ENCODE peak calls at places on chromosomes 3 and 15, in nine cellular contexts. One of them, this sample, is unnamed.
A peak's percentile ranks its signal among the peaks of the same experiment; 100 is the strongest.

GRCh38 chr3:107633327-107634141 is 110.8 kb downstream of the BBX start:
- DNase-seq in iPS DF 6.9: no peak
- DNase-seq in right atrium auricular region: no peak
- DNase-seq in stomach: no peak
- DNase-seq in hepatocyte: no peak
- DNase-seq in H7: no peak
- DNase-seq in HCT116: no peak
- DNase-seq in transverse colon: no peak
- DNase-seq in GM12864: peak; percentile 42
- DNase-seq in this sample: no peak

GRCh38 chr3:71488391-71488809 is 95.1 kb downstream of the FOXP1 start:
- DNase-seq in stomach: no peak
- DNase-seq in transverse colon: no peak
- DNase-seq in HCT116: no peak
- DNase-seq in GM12864: no peak
- DNase-seq in right atrium auricular region: no peak
- DNase-seq in hepatocyte: no peak
- DNase-seq in H7: no peak
- DNase-seq in iPS DF 6.9: no peak
- DNase-seq in this sample: no peak

GRCh38 chr3:54065140-54065539 is 57.2 kb upstream of the CACNA2D3 start:
- DNase-seq in HCT116: no peak
- DNase-seq in hepatocyte: no peak
- DNase-seq in GM12864: no peak
- DNase-seq in transverse colon: no peak
- DNase-seq in stomach: no peak
- DNase-seq in right atrium auricular region: no peak
- DNase-seq in H7: no peak
- DNase-seq in iPS DF 6.9: no peak
- DNase-seq in this sample: no peak

GRCh38 chr3:39644176-39644575 is 165.2 kb upstream of the MYRIP start:
- DNase-seq in iPS DF 6.9: no peak
- DNase-seq in H7: no peak
- DNase-seq in hepatocyte: no peak
- DNase-seq in GM12864: no peak
- DNase-seq in HCT116: no peak
- DNase-seq in transverse colon: no peak
- DNase-seq in right atrium auricular region: no peak
- DNase-seq in stomach: no peak
- DNase-seq in this sample: no peak

GRCh38 chr15:59444980-59445500 is 7.1 kb downstream of the FAM81A start:
- DNase-seq in GM12864: no peak
- DNase-seq in H7: no peak
- DNase-seq in transverse colon: no peak
- DNase-seq in right atrium auricular region: no peak
- DNase-seq in iPS DF 6.9: no peak
- DNase-seq in hepatocyte: no peak
- DNase-seq in stomach: no peak
- DNase-seq in HCT116: no peak
- DNase-seq in this sample: no peak

GRCh38 chr3:140338916-140339315 is 338.9 kb upstream of the TRIM42 start:
- DNase-seq in stomach: no peak
- DNase-seq in iPS DF 6.9: no peak
- DNase-seq in right atrium auricular region: no peak
- DNase-seq in H7: no peak
- DNase-seq in hepatocyte: no peak
- DNase-seq in transverse colon: no peak
- DNase-seq in GM12864: no peak
- DNase-seq in HCT116: no peak
- DNase-seq in this sample: no peak

GRCh38 chr3:188734395-188734794 is 437.4 kb upstream of the TPRG1 start:
- DNase-seq in iPS DF 6.9: no peak
- DNase-seq in HCT116: no peak
- DNase-seq in H7: no peak
- DNase-seq in stomach: peak; percentile 33
- DNase-seq in right atrium auricular region: no peak
- DNase-seq in transverse colon: peak; percentile 14
- DNase-seq in GM12864: no peak
- DNase-seq in hepatocyte: no peak
- DNase-seq in this sample: no peak

GRCh38 chr15:66698318-66698961 is 3.6 kb upstream of the SMAD6 start:
- DNase-seq in stomach: peak; percentile 77
- DNase-seq in right atrium auricular region: peak; percentile 76
- DNase-seq in H7: peak; percentile 82
- DNase-seq in hepatocyte: peak; percentile 91
- DNase-seq in GM12864: no peak
- DNase-seq in HCT116: peak; percentile 61
- DNase-seq in transverse colon: peak; percentile 76
- DNase-seq in iPS DF 6.9: no peak
- DNase-seq in this sample: peak; percentile 44

GRCh38 chr3:64716110-64716509 is 28.3 kb upstream of the ADAMTS9 start:
- DNase-seq in stomach: no peak
- DNase-seq in iPS DF 6.9: no peak
- DNase-seq in right atrium auricular region: no peak
- DNase-seq in hepatocyte: no peak
- DNase-seq in transverse colon: no peak
- DNase-seq in HCT116: no peak
- DNase-seq in H7: no peak
- DNase-seq in GM12864: no peak
- DNase-seq in this sample: no peak

GRCh38 chr3:39147711-39148115 is 5.7 kb downstream of the CSRNP1 start:
- DNase-seq in iPS DF 6.9: no peak
- DNase-seq in stomach: no peak
- DNase-seq in transverse colon: peak; percentile 65
- DNase-seq in right atrium auricular region: peak; percentile 70
- DNase-seq in hepatocyte: peak; percentile 63
- DNase-seq in GM12864: no peak
- DNase-seq in HCT116: no peak
- DNase-seq in H7: peak; percentile 53
- DNase-seq in this sample: no peak

GRCh38 chr3:129512595-129512994 is 15.8 kb upstream of the RHO start:
- DNase-seq in HCT116: no peak
- DNase-seq in hepatocyte: no peak
- DNase-seq in stomach: no peak
- DNase-seq in GM12864: no peak
- DNase-seq in H7: no peak
- DNase-seq in right atrium auricular region: no peak
- DNase-seq in transverse colon: no peak
- DNase-seq in iPS DF 6.9: no peak
- DNase-seq in this sample: no peak

GRCh38 chr15:86316216-86316615 is 236.5 kb downstream of the AGBL1 start:
- DNase-seq in H7: no peak
- DNase-seq in right atrium auricular region: no peak
- DNase-seq in transverse colon: no peak
- DNase-seq in hepatocyte: no peak
- DNase-seq in HCT116: no peak
- DNase-seq in stomach: no peak
- DNase-seq in GM12864: no peak
- DNase-seq in iPS DF 6.9: no peak
- DNase-seq in this sample: no peak

GRCh38 chr3:110362756-110363155 is 708.9 kb upstream of the NECTIN3 start:
- DNase-seq in hepatocyte: no peak
- DNase-seq in GM12864: no peak
- DNase-seq in iPS DF 6.9: no peak
- DNase-seq in HCT116: no peak
- DNase-seq in stomach: no peak
- DNase-seq in transverse colon: no peak
- DNase-seq in right atrium auricular region: no peak
- DNase-seq in H7: no peak
- DNase-seq in this sample: no peak

GRCh38 chr3:40044487-40044886 is 235.1 kb downstream of the MYRIP start:
- DNase-seq in GM12864: no peak
- DNase-seq in transverse colon: no peak
- DNase-seq in H7: no peak
- DNase-seq in hepatocyte: no peak
- DNase-seq in stomach: no peak
- DNase-seq in right atrium auricular region: no peak
- DNase-seq in iPS DF 6.9: no peak
- DNase-seq in HCT116: no peak
- DNase-seq in this sample: no peak

GRCh38 chr3:107212709-107213664 is 164.3 kb upstream of the CCDC54 start:
- DNase-seq in hepatocyte: no peak
- DNase-seq in stomach: no peak
- DNase-seq in GM12864: no peak
- DNase-seq in right atrium auricular region: no peak
- DNase-seq in HCT116: no peak
- DNase-seq in H7: no peak
- DNase-seq in iPS DF 6.9: no peak
- DNase-seq in transverse colon: no peak
- DNase-seq in this sample: no peak

GRCh38 chr3:38805765-38806386 is 10.1 kb downstream of the SCN10A start:
- DNase-seq in stomach: no peak
- DNase-seq in iPS DF 6.9: peak; percentile 66
- DNase-seq in right atrium auricular region: no peak
- DNase-seq in H7: peak; percentile 70
- DNase-seq in GM12864: peak; percentile 1
- DNase-seq in hepatocyte: peak; percentile 88
- DNase-seq in HCT116: peak; percentile 46
- DNase-seq in transverse colon: peak; percentile 18
- DNase-seq in this sample: peak; percentile 58

GRCh38 chr3:48598323-48599076 is 3.4 kb upstream of the COL7A1 start:
- DNase-seq in GM12864: no peak
- DNase-seq in transverse colon: peak; percentile 41
- DNase-seq in right atrium auricular region: peak; percentile 69
- DNase-seq in H7: no peak
- DNase-seq in stomach: no peak
- DNase-seq in HCT116: no peak
- DNase-seq in hepatocyte: peak; percentile 83
- DNase-seq in iPS DF 6.9: no peak
- DNase-seq in this sample: peak; percentile 7

GRCh38 chr3:195895078-195895899 is 13.1 kb downstream of the TNK2 start:
- DNase-seq in stomach: peak; percentile 52
- DNase-seq in H7: peak; percentile 89
- DNase-seq in hepatocyte: peak; percentile 79
- DNase-seq in right atrium auricular region: no peak
- DNase-seq in HCT116: peak; percentile 37
- DNase-seq in transverse colon: peak; percentile 65
- DNase-seq in iPS DF 6.9: no peak
- DNase-seq in GM12864: no peak
- DNase-seq in this sample: no peak

GRCh38 chr15:100972975-100973350 is 53.8 kb downstream of the LRRK1 start:
- DNase-seq in stomach: no peak
- DNase-seq in HCT116: no peak
- DNase-seq in H7: peak; percentile 73
- DNase-seq in iPS DF 6.9: no peak
- DNase-seq in right atrium auricular region: no peak
- DNase-seq in GM12864: no peak
- DNase-seq in hepatocyte: no peak
- DNase-seq in transverse colon: no peak
- DNase-seq in this sample: no peak

GRCh38 chr15:100975043-100975442 is 55.9 kb downstream of the LRRK1 start:
- DNase-seq in H7: no peak
- DNase-seq in HCT116: no peak
- DNase-seq in right atrium auricular region: no peak
- DNase-seq in hepatocyte: no peak
- DNase-seq in GM12864: no peak
- DNase-seq in transverse colon: no peak
- DNase-seq in iPS DF 6.9: no peak
- DNase-seq in stomach: no peak
- DNase-seq in this sample: no peak

GRCh38 chr15:100968043-100968966 is 49.1 kb downstream of the LRRK1 start:
- DNase-seq in right atrium auricular region: no peak
- DNase-seq in stomach: no peak
- DNase-seq in transverse colon: no peak
- DNase-seq in GM12864: no peak
- DNase-seq in H7: no peak
- DNase-seq in hepatocyte: no peak
- DNase-seq in iPS DF 6.9: no peak
- DNase-seq in HCT116: no peak
- DNase-seq in this sample: peak; percentile 6

DNA sequence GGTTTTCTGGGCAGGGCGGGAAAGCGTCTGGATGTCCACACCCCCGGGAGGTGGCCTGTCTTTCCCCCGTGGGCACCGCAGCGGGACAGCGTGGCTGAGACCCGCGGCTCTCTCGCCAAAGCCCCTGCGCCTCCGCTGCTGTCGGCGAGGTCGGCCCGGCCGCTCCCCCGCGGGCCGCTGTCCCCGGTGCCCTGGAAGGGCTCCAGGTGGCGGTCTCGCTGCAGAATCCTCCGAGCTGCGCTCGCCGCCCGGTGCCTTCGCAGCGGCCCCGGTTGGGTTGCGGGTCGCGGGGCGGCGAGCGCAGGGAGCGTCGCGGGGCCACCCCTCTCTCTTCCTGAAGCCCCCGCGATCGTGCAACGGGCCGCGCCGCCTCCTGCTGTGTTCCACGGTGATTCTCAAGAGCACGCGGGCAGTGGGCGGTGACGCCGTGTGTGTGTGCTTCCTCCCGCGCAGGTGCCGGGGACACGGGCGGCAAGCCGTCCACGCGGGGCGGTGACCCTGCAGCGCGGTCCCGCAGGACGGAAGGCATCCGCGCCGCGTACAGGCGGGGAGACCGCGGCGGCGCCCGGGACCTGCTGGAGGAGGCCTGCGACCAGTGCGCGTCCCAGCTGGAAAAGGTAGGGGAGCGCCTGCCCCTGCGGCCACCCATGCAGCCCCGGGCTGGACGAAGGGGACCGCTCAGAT is 54.3 kb downstream of the LRRK1 start:
- DNase-seq in right atrium auricular region: no peak
- DNase-seq in hepatocyte: peak; percentile 54
- DNase-seq in HCT116: no peak
- DNase-seq in iPS DF 6.9: no peak
- DNase-seq in transverse colon: no peak
- DNase-seq in stomach: no peak
- DNase-seq in H7: peak; percentile 90
- DNase-seq in GM12864: no peak
- DNase-seq in this sample: no peak
- H3K4me3 ChIP-seq in right atrium auricular region: peak overlapping the region; percentile 35
- H3K4me3 ChIP-seq in hepatocyte: peak overlapping the region; percentile 38
- H3K4me3 ChIP-seq in HCT116: no peak overlapping the region
- H3K4me3 ChIP-seq in iPS DF 6.9: peak overlapping the region; percentile 31
- H3K4me3 ChIP-seq in transverse colon: no peak overlapping the region
- H3K4me3 ChIP-seq in stomach: peak overlapping the region; percentile 34
- H3K4me3 ChIP-seq in H7: peak overlapping the region; percentile 52
- H3K4me3 ChIP-seq in GM12864: no peak overlapping the region
- H3K4me3 ChIP-seq in this sample: no peak overlapping the region

GRCh38 chr3:127680790-127681189 is 8.0 kb downstream of the ABTB1 start:
- DNase-seq in stomach: peak; percentile 20
- DNase-seq in HCT116: no peak
- DNase-seq in hepatocyte: no peak
- DNase-seq in GM12864: no peak
- DNase-seq in iPS DF 6.9: no peak
- DNase-seq in transverse colon: no peak
- DNase-seq in right atrium auricular region: peak; percentile 54
- DNase-seq in H7: no peak
- DNase-seq in this sample: no peak
- H3K4me3 ChIP-seq in stomach: no peak overlapping the region
- H3K4me3 ChIP-seq in HCT116: no peak overlapping the region
- H3K4me3 ChIP-seq in hepatocyte: no peak overlapping the region
- H3K4me3 ChIP-seq in GM12864: no peak overlapping the region
- H3K4me3 ChIP-seq in iPS DF 6.9: no peak overlapping the region
- H3K4me3 ChIP-seq in transverse colon: no peak overlapping the region
- H3K4me3 ChIP-seq in right atrium auricular region: no peak overlapping the region
- H3K4me3 ChIP-seq in H7: no peak overlapping the region
- H3K4me3 ChIP-seq in this sample: no peak overlapping the region

GRCh38 chr15:67917037-67917436 is 77.2 kb upstream of the RNU6-1 start:
- DNase-seq in GM12864: no peak
- DNase-seq in HCT116: no peak
- DNase-seq in transverse colon: no peak
- DNase-seq in hepatocyte: peak; percentile 32
- DNase-seq in stomach: no peak
- DNase-seq in H7: no peak
- DNase-seq in right atrium auricular region: peak; percentile 84
- DNase-seq in iPS DF 6.9: no peak
- DNase-seq in this sample: no peak
- H3K4me3 ChIP-seq in GM12864: no peak overlapping the region
- H3K4me3 ChIP-seq in HCT116: no peak overlapping the region
- H3K4me3 ChIP-seq in transverse colon: no peak overlapping the region
- H3K4me3 ChIP-seq in hepatocyte: no peak overlapping the region
- H3K4me3 ChIP-seq in stomach: no peak overlapping the region
- H3K4me3 ChIP-seq in H7: no peak overlapping the region
- H3K4me3 ChIP-seq in right atrium auricular region: no peak overlapping the region
- H3K4me3 ChIP-seq in iPS DF 6.9: no peak overlapping the region
- H3K4me3 ChIP-seq in this sample: no peak overlapping the region

GRCh38 chr15:35215095-35215494 is 130.0 kb upstream of the NANOGP8 start:
- DNase-seq in HCT116: no peak
- DNase-seq in iPS DF 6.9: no peak
- DNase-seq in H7: no peak
- DNase-seq in GM12864: no peak
- DNase-seq in stomach: no peak
- DNase-seq in right atrium auricular region: no peak
- DNase-seq in hepatocyte: no peak
- DNase-seq in transverse colon: no peak
- DNase-seq in this sample: no peak
- H3K4me3 ChIP-seq in HCT116: no peak overlapping the region
- H3K4me3 ChIP-seq in iPS DF 6.9: no peak overlapping the region
- H3K4me3 ChIP-seq in H7: no peak overlapping the region
- H3K4me3 ChIP-seq in GM12864: no peak overlapping the region
- H3K4me3 ChIP-seq in stomach: no peak overlapping the region
- H3K4me3 ChIP-seq in right atrium auricular region: no peak overlapping the region
- H3K4me3 ChIP-seq in hepatocyte: no peak overlapping the region
- H3K4me3 ChIP-seq in transverse colon: no peak overlapping the region
- H3K4me3 ChIP-seq in this sample: no peak overlapping the region